ENCODE peak calls at places on chromosome 4, in nine cellular contexts. One of them, this sample, is unnamed.

GRCh38 chr4:110196871-110197420 is 1.5 kb downstream of the ELOVL6 start:
- DNase-seq in naive B cell: peak; percentile 58
- DNase-seq in B cell: peak; percentile 77
- DNase-seq in T-helper 2 cell: peak; percentile 31
- DNase-seq in ureter: peak; percentile 53
- DNase-seq in thoracic aorta: no peak
- DNase-seq in activated naive CD8-positive, alpha-beta T cell treated with anti-CD3 and anti-CD28 coated beads for 36 hours: peak; percentile 71
- DNase-seq in activated T-cell treated with anti-CD3 and anti-CD28 coated beads, Interleukin-2, amount 50 U/mL, for 72 hours: peak; percentile 70
- DNase-seq in T-helper 9 cell: peak; percentile 49
- DNase-seq in this sample: no peak

GRCh38 chr4:156190606-156191005 is 236.9 kb upstream of the CTSO start:
- DNase-seq in B cell: no peak
- DNase-seq in T-helper 9 cell: no peak
- DNase-seq in ureter: no peak
- DNase-seq in T-helper 2 cell: no peak
- DNase-seq in thoracic aorta: no peak
- DNase-seq in activated T-cell treated with anti-CD3 and anti-CD28 coated beads, Interleukin-2, amount 50 U/mL, for 72 hours: no peak
- DNase-seq in activated naive CD8-positive, alpha-beta T cell treated with anti-CD3 and anti-CD28 coated beads for 36 hours: no peak
- DNase-seq in naive B cell: no peak
- DNase-seq in this sample: no peak

GRCh38 chr4:111631157-111631999 is 513.9 kb upstream of the FAM241A start:
- DNase-seq in B cell: no peak
- DNase-seq in T-helper 2 cell: no peak
- DNase-seq in activated T-cell treated with anti-CD3 and anti-CD28 coated beads, Interleukin-2, amount 50 U/mL, for 72 hours: no peak
- DNase-seq in activated naive CD8-positive, alpha-beta T cell treated with anti-CD3 and anti-CD28 coated beads for 36 hours: no peak
- DNase-seq in thoracic aorta: no peak
- DNase-seq in ureter: no peak
- DNase-seq in naive B cell: no peak
- DNase-seq in T-helper 9 cell: no peak
- DNase-seq in this sample: no peak

GRCh38 chr4:186725422-186726149 is 1.9 kb upstream of the FAT1 start:
- DNase-seq in T-helper 9 cell: no peak
- DNase-seq in thoracic aorta: no peak
- DNase-seq in B cell: peak; percentile 35
- DNase-seq in activated T-cell treated with anti-CD3 and anti-CD28 coated beads, Interleukin-2, amount 50 U/mL, for 72 hours: peak; percentile 52
- DNase-seq in ureter: peak; percentile 84
- DNase-seq in T-helper 2 cell: no peak
- DNase-seq in naive B cell: no peak
- DNase-seq in activated naive CD8-positive, alpha-beta T cell treated with anti-CD3 and anti-CD28 coated beads for 36 hours: peak; percentile 15
- DNase-seq in this sample: peak; percentile 72

GRCh38 chr4:7826176-7826908 is 113.3 kb downstream of the AFAP1 start:
- DNase-seq in B cell: no peak
- DNase-seq in T-helper 9 cell: no peak
- DNase-seq in activated T-cell treated with anti-CD3 and anti-CD28 coated beads, Interleukin-2, amount 50 U/mL, for 72 hours: no peak
- DNase-seq in T-helper 2 cell: no peak
- DNase-seq in ureter: no peak
- DNase-seq in naive B cell: no peak
- DNase-seq in activated naive CD8-positive, alpha-beta T cell treated with anti-CD3 and anti-CD28 coated beads for 36 hours: no peak
- DNase-seq in thoracic aorta: no peak
- DNase-seq in this sample: no peak

GRCh38 chr4:139916041-139916440 is 237.9 kb downstream of the MAML3 start:
- DNase-seq in naive B cell: no peak
- DNase-seq in T-helper 2 cell: no peak
- DNase-seq in B cell: no peak
- DNase-seq in activated T-cell treated with anti-CD3 and anti-CD28 coated beads, Interleukin-2, amount 50 U/mL, for 72 hours: no peak
- DNase-seq in activated naive CD8-positive, alpha-beta T cell treated with anti-CD3 and anti-CD28 coated beads for 36 hours: no peak
- DNase-seq in ureter: no peak
- DNase-seq in thoracic aorta: no peak
- DNase-seq in T-helper 9 cell: no peak
- DNase-seq in this sample: no peak

GRCh38 chr4:26459756-26460530 is 30.3 kb downstream of the CCKAR start:
- DNase-seq in T-helper 2 cell: no peak
- DNase-seq in activated T-cell treated with anti-CD3 and anti-CD28 coated beads, Interleukin-2, amount 50 U/mL, for 72 hours: no peak
- DNase-seq in naive B cell: no peak
- DNase-seq in thoracic aorta: no peak
- DNase-seq in activated naive CD8-positive, alpha-beta T cell treated with anti-CD3 and anti-CD28 coated beads for 36 hours: no peak
- DNase-seq in T-helper 9 cell: no peak
- DNase-seq in B cell: no peak
- DNase-seq in ureter: no peak
- DNase-seq in this sample: no peak

GRCh38 chr4:15690020-15690809 is 8.6 kb downstream of the FAM200B start:
- DNase-seq in ureter: no peak
- DNase-seq in B cell: no peak
- DNase-seq in activated naive CD8-positive, alpha-beta T cell treated with anti-CD3 and anti-CD28 coated beads for 36 hours: no peak
- DNase-seq in activated T-cell treated with anti-CD3 and anti-CD28 coated beads, Interleukin-2, amount 50 U/mL, for 72 hours: no peak
- DNase-seq in T-helper 2 cell: no peak
- DNase-seq in thoracic aorta: no peak
- DNase-seq in T-helper 9 cell: no peak
- DNase-seq in naive B cell: no peak
- DNase-seq in this sample: peak; percentile 61

GRCh38 chr4:150867148-150867547 is 147.9 kb downstream of the LRBA start:
- DNase-seq in T-helper 2 cell: no peak
- DNase-seq in activated naive CD8-positive, alpha-beta T cell treated with anti-CD3 and anti-CD28 coated beads for 36 hours: no peak
- DNase-seq in B cell: peak; percentile 47
- DNase-seq in T-helper 9 cell: no peak
- DNase-seq in thoracic aorta: no peak
- DNase-seq in activated T-cell treated with anti-CD3 and anti-CD28 coated beads, Interleukin-2, amount 50 U/mL, for 72 hours: peak; percentile 49
- DNase-seq in naive B cell: peak; percentile 41
- DNase-seq in ureter: no peak
- DNase-seq in this sample: no peak

GRCh38 chr4:76473186-76473585 is 38.2 kb downstream of the SHROOM3 start:
- DNase-seq in activated T-cell treated with anti-CD3 and anti-CD28 coated beads, Interleukin-2, amount 50 U/mL, for 72 hours: no peak
- DNase-seq in ureter: no peak
- DNase-seq in T-helper 2 cell: no peak
- DNase-seq in B cell: no peak
- DNase-seq in thoracic aorta: no peak
- DNase-seq in activated naive CD8-positive, alpha-beta T cell treated with anti-CD3 and anti-CD28 coated beads for 36 hours: no peak
- DNase-seq in naive B cell: no peak
- DNase-seq in T-helper 9 cell: no peak
- DNase-seq in this sample: no peak

GRCh38 chr4:4995103-4995761 is 24.0 kb downstream of the CYTL1 start:
- DNase-seq in naive B cell: peak; percentile 42
- DNase-seq in activated T-cell treated with anti-CD3 and anti-CD28 coated beads, Interleukin-2, amount 50 U/mL, for 72 hours: peak; percentile 51
- DNase-seq in T-helper 9 cell: no peak
- DNase-seq in activated naive CD8-positive, alpha-beta T cell treated with anti-CD3 and anti-CD28 coated beads for 36 hours: peak; percentile 52
- DNase-seq in B cell: peak; percentile 71
- DNase-seq in thoracic aorta: peak; percentile 18
- DNase-seq in ureter: peak; percentile 66
- DNase-seq in T-helper 2 cell: no peak
- DNase-seq in this sample: peak; percentile 75

GRCh38 chr4:39308576-39308975 is 57.6 kb downstream of the RFC1 start:
- DNase-seq in activated T-cell treated with anti-CD3 and anti-CD28 coated beads, Interleukin-2, amount 50 U/mL, for 72 hours: no peak
- DNase-seq in ureter: no peak
- DNase-seq in naive B cell: no peak
- DNase-seq in T-helper 2 cell: no peak
- DNase-seq in T-helper 9 cell: no peak
- DNase-seq in activated naive CD8-positive, alpha-beta T cell treated with anti-CD3 and anti-CD28 coated beads for 36 hours: no peak
- DNase-seq in thoracic aorta: no peak
- DNase-seq in B cell: no peak
- DNase-seq in this sample: no peak

GRCh38 chr4:98262431-98262830 is 1.2 kb downstream of the RAP1GDS1 start:
- DNase-seq in activated naive CD8-positive, alpha-beta T cell treated with anti-CD3 and anti-CD28 coated beads for 36 hours: no peak
- DNase-seq in T-helper 9 cell: no peak
- DNase-seq in ureter: no peak
- DNase-seq in T-helper 2 cell: no peak
- DNase-seq in B cell: peak; percentile 16
- DNase-seq in naive B cell: peak; percentile 9
- DNase-seq in activated T-cell treated with anti-CD3 and anti-CD28 coated beads, Interleukin-2, amount 50 U/mL, for 72 hours: no peak
- DNase-seq in thoracic aorta: no peak
- DNase-seq in this sample: no peak